ENCODE peak calls at places on chromosomes 3 and 15, in seven cellular contexts. W is Peyer's patch, I is thoracic aorta, C is kidney, E is endothelial cell of umbilical vein, O is astrocyte, B is cardiac muscle cell. N is an unnamed sample.

GRCh38 chr15:25065286-25065685 is 110.5 kb downstream of the SNRPN start:
- DNase-seq in W (no peak), I (no peak), C (peak; percentile 39), E (no peak), O (no peak), B (no peak), N (no peak)

GRCh38 chr15:24856397-24857093 is 98.2 kb upstream of the SNRPN start:
- DNase-seq in W (no peak), I (no peak), C (no peak), E (peak; percentile 87), O (peak; percentile 49), B (peak; percentile 94), N (peak; percentile 81)

GRCh38 chr3:21310176-21310575 is 440.8 kb downstream of the ZNF385D start:
- DNase-seq in W (no peak), I (no peak), C (no peak), E (no peak), O (no peak), B (no peak), N (no peak)

GRCh38 chr15:74196175-74196574 is 6.4 kb downstream of the STRA6 start:
- DNase-seq in W (peak; percentile 25), I (no peak), C (peak; percentile 87), E (no peak), O (peak; percentile 99), B (peak; percentile 75), N (peak; percentile 83)

GRCh38 chr15:52651868-52652267 is 27.3 kb downstream of the ATOSA start:
- DNase-seq in W (peak; percentile 43), I (peak; percentile 5), C (peak; percentile 73), E (peak; percentile 90), O (peak; percentile 96), B (peak; percentile 78), N (peak; percentile 93)

GRCh38 chr15:68620721-68621528 is 42.1 kb downstream of the CORO2B start:
- DNase-seq in W (no peak), I (peak; percentile 73), C (peak; percentile 94), E (no peak), O (peak; percentile 96), B (peak; percentile 21), N (peak; percentile 97)

GRCh38 chr15:67253517-67254237 is 784 bp downstream of the AAGAB start:
- DNase-seq in W (no peak), I (no peak), C (no peak), E (no peak), O (peak; percentile 30), B (no peak), N (peak; percentile 29)

GRCh38 chr3:100252006-100252405 is 8.8 kb upstream of the TBC1D23 start:
- DNase-seq in W (no peak), I (no peak), C (no peak), E (no peak), O (no peak), B (no peak), N (no peak)

GRCh38 chr15:69786136-69786701 is 311.5 kb downstream of the TLE3 start:
- DNase-seq in W (no peak), I (no peak), C (no peak), E (no peak), O (no peak), B (no peak), N (no peak)

GRCh38 chr15:63908986-63909385 is 75.2 kb upstream of the HERC1 start:
- DNase-seq in W (no peak), I (no peak), C (no peak), E (peak; percentile 37), O (peak; percentile 23), B (no peak), N (no peak)

GRCh38 chr15:70762469-70763119 is 764 bp downstream of the UACA start:
- DNase-seq in W (no peak), I (no peak), C (peak; percentile 82), E (peak; percentile 59), O (peak; percentile 52), B (peak; percentile 45), N (peak; percentile 67)

GRCh38 chr3:154115332-154115731 is 5.9 kb upstream of the ARHGEF26 start:
- DNase-seq in W (no peak), I (no peak), C (no peak), E (no peak), O (no peak), B (no peak), N (no peak)

GRCh38 chr3:134474956-134475355 is 10.8 kb downstream of the ANAPC13 start:
- DNase-seq in W (no peak), I (no peak), C (no peak), E (no peak), O (no peak), B (no peak), N (no peak)
- H3K27ac ChIP-seq in W (no peak overlapping the region), I (no peak overlapping the region), C (no peak overlapping the region), E (no peak overlapping the region), O (no peak overlapping the region), B (no peak overlapping the region), N (no peak overlapping the region)

GRCh38 chr3:62876064-62876463 is 848 bp upstream of the CADPS start:
- DNase-seq in W (no peak), I (no peak), C (no peak), E (peak; percentile 21), O (peak; percentile 64), B (peak; percentile 94), N (peak; percentile 52)

GRCh38 chr3:62873672-62874397 is 1.4 kb downstream of the CADPS start:
- DNase-seq in W (no peak), I (no peak), C (peak; percentile 74), E (no peak), O (peak; percentile 50), B (peak; percentile 89), N (peak; percentile 11)

GRCh38 chr3:62872318-62872717 is 2.9 kb downstream of the CADPS start:
- DNase-seq in W (no peak), I (no peak), C (no peak), E (no peak), O (no peak), B (no peak), N (no peak)

GRCh38 chr3:62875103-62876002 is at the start of gene CADPS:
- DNase-seq in W (no peak), I (no peak), C (peak; percentile 65), E (no peak), O (peak; percentile 53), B (peak; percentile 80), N (peak; percentile 23)

DNA sequence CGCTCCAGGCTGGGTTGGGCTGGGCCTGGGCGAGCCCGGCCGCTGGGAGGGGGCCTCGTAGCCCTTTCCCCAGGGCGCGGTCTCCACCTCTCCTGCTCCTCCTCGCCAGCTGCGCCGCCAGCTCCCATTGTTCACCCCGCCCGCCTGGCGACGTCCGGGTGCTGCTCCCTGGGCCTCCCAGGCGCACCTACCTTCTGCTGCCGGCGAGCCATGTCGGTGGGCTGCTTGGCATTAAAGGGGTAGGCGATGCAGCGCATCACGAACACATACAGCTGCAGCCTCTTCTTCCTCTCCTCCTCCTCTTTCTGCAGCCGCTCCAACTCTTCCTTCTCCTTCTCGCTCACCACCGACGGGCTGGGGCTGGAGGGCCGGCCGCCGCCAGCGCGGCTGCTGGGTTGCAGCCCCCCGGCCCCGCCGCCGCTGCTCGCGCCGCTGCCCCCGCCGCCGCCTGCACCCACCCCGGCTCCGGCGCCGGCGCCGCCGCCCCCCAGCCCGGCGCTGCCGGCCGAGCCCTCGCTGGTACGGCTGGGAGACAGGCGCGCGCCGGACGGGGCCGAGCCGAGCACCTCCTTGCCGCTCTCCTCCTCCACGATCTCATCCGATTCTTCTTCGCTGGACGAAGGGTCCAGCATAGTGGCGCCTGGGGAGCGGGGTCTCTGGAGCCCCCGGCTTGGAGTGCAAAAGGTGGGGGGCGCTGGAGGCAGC is 666 bp downstream of the CADPS start:
- DNase-seq in W (no peak), I (no peak), C (no peak), E (no peak), O (no peak), B (peak; percentile 45), N (no peak)
- H3K27ac ChIP-seq in W (peak overlapping the region; percentile 73), I (no peak overlapping the region), C (no peak overlapping the region), E (no peak overlapping the region), O (no peak overlapping the region), B (peak overlapping the region; percentile 91), N (no peak overlapping the region)

GRCh38 chr3:177537612-177538011 is 340.3 kb upstream of the TBL1XR1 start:
- DNase-seq in W (no peak), I (no peak), C (no peak), E (no peak), O (no peak), B (no peak), N (no peak)

GRCh38 chr3:177538064-177538742 is 340.9 kb upstream of the TBL1XR1 start:
- DNase-seq in W (no peak), I (peak; percentile 19), C (no peak), E (peak; percentile 30), O (peak; percentile 70), B (no peak), N (peak; percentile 93)

GRCh38 chr3:177536873-177537272 is 339.6 kb upstream of the TBL1XR1 start:
- DNase-seq in W (no peak), I (no peak), C (no peak), E (no peak), O (no peak), B (no peak), N (no peak)

DNA sequence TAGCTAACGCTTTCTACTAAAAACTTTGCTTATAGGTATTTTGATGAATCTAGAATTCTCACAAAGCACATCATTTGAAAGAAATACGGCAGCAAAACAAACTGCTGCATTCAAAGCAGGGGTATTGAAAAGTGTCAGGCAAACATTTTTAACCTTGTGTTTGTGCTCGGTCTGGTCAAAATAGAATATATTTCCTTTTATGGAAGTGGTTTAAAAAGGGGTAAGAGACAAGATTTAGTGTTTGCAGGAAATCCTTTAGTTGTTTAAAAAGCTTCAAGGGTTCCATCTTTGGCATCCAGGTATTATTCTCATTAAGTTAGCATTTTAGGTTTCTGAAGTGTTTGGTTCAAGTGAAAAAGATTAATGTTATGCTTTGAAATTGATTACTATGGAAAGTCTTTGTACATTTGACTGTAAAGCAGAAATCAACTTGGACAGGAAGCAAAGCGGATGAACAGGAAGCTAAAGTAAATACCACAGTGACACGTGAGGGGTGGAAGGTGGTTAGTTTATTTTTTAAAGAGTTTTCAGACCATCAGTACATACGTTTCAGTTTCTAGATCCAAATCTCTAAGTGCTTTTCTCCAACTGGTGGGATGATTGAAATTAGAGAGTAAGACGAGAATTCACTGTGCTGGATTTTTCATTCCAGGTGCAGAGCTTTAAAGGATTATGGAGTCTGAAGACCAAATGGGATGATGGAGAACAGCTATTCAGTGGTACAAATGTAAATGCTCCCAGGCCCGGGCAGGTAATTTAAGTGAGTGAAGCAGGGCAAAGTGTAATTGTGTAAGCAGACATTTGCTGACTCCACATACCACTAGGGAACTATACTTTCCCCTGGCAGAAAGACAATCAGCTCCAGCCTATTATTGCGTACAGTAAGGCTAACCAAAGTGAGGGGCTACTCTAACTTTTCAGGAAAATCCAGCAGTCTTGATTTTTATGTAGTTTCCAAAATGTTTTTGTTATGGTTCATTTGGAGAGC is 341.8 kb upstream of the TBL1XR1 start:
- DNase-seq in W (peak; percentile 35), I (no peak), C (no peak), E (peak; percentile 44), O (no peak), B (no peak), N (no peak)
- H3K27ac ChIP-seq in W (peak overlapping the region; percentile 62), I (no peak overlapping the region), C (no peak overlapping the region), E (no peak overlapping the region), O (no peak overlapping the region), B (no peak overlapping the region), N (no peak overlapping the region)

DNA sequence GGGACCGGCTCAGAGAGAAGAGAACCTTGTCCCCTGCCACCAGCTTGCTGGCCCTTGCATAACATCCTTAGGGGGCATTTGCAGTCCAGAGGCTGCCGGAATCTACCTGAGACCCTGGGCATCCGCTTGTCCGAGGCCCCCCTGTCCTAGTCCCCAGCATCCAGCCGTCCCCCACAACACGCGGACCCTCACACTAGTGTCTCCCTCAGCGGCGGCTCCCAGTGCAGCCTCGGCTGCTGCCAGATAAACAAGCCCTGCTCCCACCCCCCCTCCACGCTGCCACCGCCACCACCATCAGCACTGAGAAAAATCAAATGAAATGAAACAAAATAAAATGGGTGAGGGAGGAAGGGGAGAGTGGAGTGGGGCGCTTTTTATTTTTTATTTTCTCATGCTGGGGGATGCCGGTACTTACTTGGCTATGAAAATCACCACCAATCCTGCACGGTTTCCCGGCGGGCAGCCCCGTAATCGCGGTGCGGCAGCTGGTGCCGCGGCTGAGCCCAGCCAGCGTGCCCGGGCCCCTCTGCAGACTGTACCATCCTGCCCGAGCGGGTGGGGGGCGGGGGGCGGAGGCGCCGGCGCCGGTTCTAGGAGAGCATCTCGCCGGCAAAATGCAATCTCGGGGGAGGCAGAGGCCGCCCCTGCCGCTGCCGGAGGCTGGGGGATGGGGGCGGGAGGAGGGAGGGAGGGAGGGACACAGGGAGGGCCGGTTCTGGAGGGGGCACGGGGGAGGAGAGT is at the start of gene ATP2B2:
- DNase-seq in W (no peak), I (no peak), C (no peak), E (no peak), O (no peak), B (peak; percentile 40), N (no peak)
- H3K27ac ChIP-seq in W (no peak within 1 kb of the TSS), I (no peak within 1 kb of the TSS), C (no peak within 1 kb of the TSS), E (no peak within 1 kb of the TSS), O (no peak within 1 kb of the TSS), B (no peak within 1 kb of the TSS), N (no peak within 1 kb of the TSS)

N was measured in fibroblast of lung.